ENCODE peak calls at places on chromosomes 16 and 17, in seven cellular contexts. Q is keratinocyte, U is MCF 10A, Z is WTC11, M is neural progenitor cell, L is kidney, S is OCI-LY7. P is an unnamed sample.

GRCh38 chr16:29011112-29011511 is 26.3 kb downstream of the LAT start:
- DNase-seq in U (no peak), Q (no peak), L (no peak), Z (peak; percentile 58), S (no peak), M (peak; percentile 48), P (no peak)

GRCh38 chr17:2808367-2809335 is 12.4 kb downstream of the RAP1GAP2 start:
- DNase-seq in Q (no peak), S (no peak), M (no peak), U (no peak), L (no peak), Z (no peak), P (no peak)

GRCh38 chr16:89364603-89365002 is 125.8 kb downstream of the ANKRD11 start:
- DNase-seq in U (no peak), S (no peak), Z (no peak), M (no peak), Q (no peak), L (peak; percentile 22), P (peak; percentile 49)

GRCh38 chr17:63405741-63406261 is 40.3 kb downstream of the CYB561 start:
- DNase-seq in S (peak; percentile 78), M (peak; percentile 75), Q (peak; percentile 81), Z (no peak), U (peak; percentile 66), L (no peak), P (peak; percentile 84)

GRCh38 chr17:27644586-27644985 is 13.6 kb downstream of the LGALS9 start:
- DNase-seq in Q (no peak), M (no peak), U (peak; percentile 59), Z (no peak), S (no peak), L (peak; percentile 53), P (peak; percentile 44)

GRCh38 chr17:74329378-74329777 is 3.4 kb downstream of the KIF19 start:
- DNase-seq in U (no peak), Q (no peak), M (no peak), L (no peak), Z (no peak), S (no peak), P (no peak)

GRCh38 chr17:43667506-43668438 is 6.0 kb upstream of the MEOX1 start:
- DNase-seq in U (no peak), L (no peak), S (no peak), Q (no peak), Z (no peak), M (no peak), P (peak; percentile 69)

GRCh38 chr17:76491271-76492184 is 9.7 kb downstream of the RHBDF2 start:
- DNase-seq in M (no peak), Q (no peak), S (peak; percentile 83), U (no peak), L (peak; percentile 80), Z (no peak), P (no peak)

GRCh38 chr16:8199390-8199789 is 390.9 kb downstream of the TMEM114 start:
- DNase-seq in S (no peak), Z (no peak), L (no peak), Q (no peak), U (no peak), M (no peak), P (no peak)

GRCh38 chr16:8194795-8195194 is 395.5 kb downstream of the TMEM114 start:
- DNase-seq in L (no peak), M (peak; percentile 45), Q (no peak), S (no peak), U (no peak), Z (peak; percentile 10), P (no peak)
- TF ChIP-seq CTCF in L (no peak), M (peak; percentile 79), Q (no peak), S (peak; percentile 71), U (no peak), Z (no peak), P (no peak)

GRCh38 chr17:58215685-58216084 is 3.4 kb downstream of the MKS1 start:
- DNase-seq in Z (no peak), L (no peak), M (no peak), Q (no peak), S (peak; percentile 20), U (peak; percentile 17), P (peak; percentile 10)
- TF ChIP-seq CTCF in Z (no peak), L (no peak), M (no peak), Q (no peak), S (peak; percentile 52), U (no peak), P (no peak)

DNA sequence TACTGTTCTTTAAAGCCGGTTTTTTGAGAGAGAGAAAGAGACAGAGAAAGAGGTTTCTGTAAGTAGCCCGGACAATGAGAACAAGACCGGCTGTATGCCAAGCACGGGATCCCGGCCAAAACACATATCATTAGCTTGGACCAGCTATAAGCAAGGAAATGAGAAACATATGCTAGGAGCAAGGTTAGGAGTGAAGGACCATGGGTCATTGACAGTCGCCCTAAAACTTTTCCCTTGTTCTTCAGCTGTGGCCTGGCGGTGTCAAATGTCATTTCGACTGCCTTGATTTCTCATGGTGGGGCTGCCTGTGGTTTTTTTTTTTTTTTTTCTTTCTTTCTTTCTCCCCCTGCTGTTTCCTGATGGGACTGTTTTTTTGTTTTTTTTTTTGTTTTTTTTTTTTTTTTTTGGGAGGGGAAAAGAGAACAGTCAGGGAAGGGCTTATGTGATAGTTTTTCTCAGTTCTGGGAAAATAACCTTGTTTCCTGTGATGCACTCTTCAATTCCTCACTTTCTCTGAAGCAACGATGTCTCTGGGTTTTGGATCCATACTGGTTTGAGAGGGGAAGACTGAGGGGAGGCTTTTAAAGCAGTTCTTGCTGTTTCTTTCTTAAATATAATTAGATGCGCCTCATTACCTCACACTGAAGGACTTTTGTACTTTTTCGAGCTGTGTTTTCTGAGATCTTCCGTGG is 124.8 kb upstream of the ZFHX3 start:
- DNase-seq in Z (no peak), S (no peak), M (peak; percentile 52), Q (no peak), L (no peak), U (peak; percentile 87), P (peak; percentile 43)
- TF ChIP-seq CTCF in Z (no peak), S (no peak), M (peak; percentile 21), Q (no peak), L (no peak), U (peak; percentile 42), P (peak; percentile 47)

GRCh38 chr17:45648642-45649041 is 135.5 kb upstream of the CRHR1 start:
- DNase-seq in M (peak; percentile 65), S (no peak), Z (peak; percentile 80), L (no peak), Q (no peak), U (no peak), P (peak; percentile 40)
- TF ChIP-seq CTCF in M (peak; percentile 71), S (peak; percentile 54), Z (peak; percentile 70), L (no peak), Q (peak; percentile 18), U (no peak), P (peak; percentile 53)